ENCODE peak calls at places on chromosomes 3 and 15, in five cellular contexts. W is lung; O is stimulated activated CD4-positive, alpha-beta T cell treated with anti-CD3 and anti-CD28 coated beads, Interleukin-2, amount 100 ng/mL, for 48 hours; A is MCF 10A; Z is CD4-positive, alpha-beta T cell. Q is an unnamed sample.

GRCh38 chr15:93088981-93089854 is at the start of gene RGMA:
- DNase-seq in W (no peak), Z (peak), A (no peak), O (no peak), Q (no peak)

GRCh38 chr3:126351771-126352475 is 5.3 kb downstream of the KLF15 start:
- DNase-seq in O (no peak), Z (no peak), W (no peak), A (no peak), Q (no peak)

GRCh38 chr3:20080956-20081554 is 40.8 kb downstream of the KAT2B start:
- DNase-seq in A (peak), W (peak), Z (peak), O (no peak), Q (no peak)

GRCh38 chr3:23106641-23107040 is 96.5 kb upstream of the UBE2E2 start:
- DNase-seq in A (no peak), O (no peak), W (no peak), Z (no peak), Q (no peak)

GRCh38 chr3:33299395-33300081 is 22.3 kb downstream of the FBXL2 start:
- DNase-seq in A (peak), Z (no peak), O (no peak), W (no peak), Q (no peak)

GRCh38 chr3:148591525-148591924 is 106.2 kb upstream of the AGTR1 start:
- DNase-seq in W (no peak), O (no peak), A (no peak), Z (no peak), Q (no peak)

GRCh38 chr3:159534496-159534895 is 454.1 kb upstream of the IL12A start:
- DNase-seq in A (no peak), W (no peak), Z (no peak), O (no peak), Q (no peak)

GRCh38 chr3:17798000-17798399 is 55.6 kb upstream of the TBC1D5 start:
- DNase-seq in W (no peak), Z (no peak), A (no peak), O (no peak), Q (no peak)

GRCh38 chr15:52080031-52080430 is 32.5 kb downstream of the BCL2L10 start:
- DNase-seq in A (peak), Z (no peak), O (no peak), W (no peak), Q (no peak)

GRCh38 chr3:100311011-100311410 is 23.5 kb upstream of the NIT2 start:
- DNase-seq in Z (no peak), O (no peak), W (no peak), A (no peak), Q (no peak)

GRCh38 chr15:38168472-38169057 is 84.1 kb upstream of the SPRED1 start:
- DNase-seq in A (no peak), Z (no peak), O (no peak), W (no peak), Q (no peak)